ENCODE peak calls at places on chromosome 2, in five cellular contexts. W is psoas muscle, I is kidney, A is IMR-90, D is H1. T is an unnamed sample.

GRCh38 chr2:157312866-157313486 is 12.6 kb downstream of the ERMN start:
- DNase-seq in W (no peak), I (no peak), A (peak; percentile 34), D (no peak), T (no peak)

GRCh38 chr2:128631698-128632490 is 313.2 kb upstream of the HS6ST1 start:
- DNase-seq in W (no peak), I (peak; percentile 41), A (no peak), D (peak; percentile 44), T (peak; percentile 44)

GRCh38 chr2:29012211-29012681 is 31.1 kb downstream of the TOGARAM2 start:
- DNase-seq in W (peak; percentile 89), I (no peak), A (no peak), D (no peak), T (no peak)

GRCh38 chr2:189580267-189580661 is 322 bp downstream of the SLC40A1 start:
- DNase-seq in W (peak; percentile 21), I (peak; percentile 76), A (no peak), D (peak; percentile 53), T (peak; percentile 66)

GRCh38 chr2:43127208-43127940 is 99.0 kb downstream of the ZFP36L2 start:
- DNase-seq in W (peak; percentile 75), I (peak; percentile 88), A (no peak), D (peak; percentile 99), T (peak; percentile 91)

GRCh38 chr2:98806266-98806697 is 75.3 kb upstream of the MGAT4A start:
- DNase-seq in W (peak; percentile 29), I (peak; percentile 92), A (no peak), D (no peak), T (peak; percentile 87)

GRCh38 chr2:177476897-177477296 is 84.3 kb downstream of the AGPS start:
- DNase-seq in W (no peak), I (no peak), A (no peak), D (no peak), T (no peak)

GRCh38 chr2:88261725-88262124 is 91.6 kb downstream of the THNSL2 start:
- DNase-seq in W (no peak), I (no peak), A (no peak), D (no peak), T (no peak)

GRCh38 chr2:72778410-72778809 is 47.4 kb downstream of the EXOC6B start:
- DNase-seq in W (no peak), I (no peak), A (peak; percentile 77), D (no peak), T (no peak)

GRCh38 chr2:23492941-23493340 is 108.0 kb downstream of the KLHL29 start:
- DNase-seq in W (no peak), I (no peak), A (no peak), D (no peak), T (no peak)

GRCh38 chr2:231339318-231339717 is 56.2 kb upstream of the B3GNT7 start:
- DNase-seq in W (no peak), I (no peak), A (no peak), D (no peak), T (no peak)

GRCh38 chr2:65300134-65300771 is 72.6 kb downstream of the ACTR2 start:
- DNase-seq in W (peak; percentile 92), I (peak; percentile 90), A (peak; percentile 76), D (no peak), T (peak; percentile 71)

GRCh38 chr2:113277474-113278072 is 1.1 kb downstream of the PAX8 start:
- DNase-seq in W (no peak), I (peak; percentile 69), A (no peak), D (no peak), T (no peak)

GRCh38 chr2:17649026-17649425 is 104.6 kb downstream of the SMC6 start:
- DNase-seq in W (no peak), I (no peak), A (no peak), D (no peak), T (no peak)

GRCh38 chr2:134148843-134149472 is 104.9 kb upstream of the MGAT5 start:
- DNase-seq in W (no peak), I (no peak), A (no peak), D (no peak), T (no peak)

GRCh38 chr2:11535899-11536344 is 2.1 kb downstream of the GREB1 start:
- DNase-seq in W (no peak), I (no peak), A (no peak), D (peak; percentile 33), T (no peak)

GRCh38 chr2:11534078-11534745 is 367 bp downstream of the GREB1 start:
- DNase-seq in W (no peak), I (no peak), A (no peak), D (no peak), T (no peak)

GRCh38 chr2:11532434-11533055 is 1.3 kb upstream of the GREB1 start:
- DNase-seq in W (no peak), I (no peak), A (peak; percentile 24), D (no peak), T (no peak)

GRCh38 chr2:11533278-11534077 is at the start of gene GREB1:
- DNase-seq in W (no peak), I (no peak), A (no peak), D (no peak), T (no peak)

DNA sequence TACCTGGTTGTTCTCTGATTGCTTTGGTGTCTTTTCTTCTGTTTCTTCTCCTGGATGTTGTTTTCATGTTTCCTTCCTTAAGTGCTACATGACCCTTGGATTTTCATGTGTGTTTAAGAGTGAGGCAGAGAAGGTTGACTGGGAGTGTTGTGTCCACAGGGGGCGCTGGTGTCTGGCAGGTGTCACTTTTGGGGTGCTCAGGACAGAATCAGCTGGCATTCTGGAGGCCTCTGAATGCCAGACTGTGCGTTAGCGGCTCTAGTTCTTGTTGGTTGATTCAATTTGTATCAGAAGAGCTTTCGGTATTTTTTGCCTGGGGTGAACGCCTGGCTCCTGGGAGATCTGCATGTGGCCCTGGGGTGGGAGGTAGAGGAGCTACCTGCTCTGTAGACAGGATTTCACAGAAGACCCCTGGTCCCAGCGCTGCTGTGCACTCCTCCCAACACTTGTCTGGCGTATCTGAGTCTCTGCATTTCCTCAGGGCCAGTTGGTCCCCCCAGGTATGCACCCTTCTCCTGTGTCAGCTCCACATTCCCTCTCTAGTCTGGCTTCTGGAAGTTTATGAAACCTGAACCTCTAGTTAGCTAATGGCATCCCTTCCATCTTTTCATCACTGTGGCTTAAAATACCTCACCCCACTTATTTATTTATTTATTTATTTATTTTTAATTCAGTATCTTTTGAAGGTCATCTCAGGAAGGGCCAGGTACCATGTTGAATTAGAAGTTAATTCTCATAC is 1.1 kb downstream of the GREB1 start:
- DNase-seq in W (no peak), I (no peak), A (no peak), D (peak; percentile 76), T (no peak)
- TF ChIP-seq CTCF in W (peak; percentile 26), I (no peak), A (no peak), D (peak; percentile 80), T (no peak)

GRCh38 chr2:85773692-85774091 is 19.9 kb downstream of the ATOH8 start:
- DNase-seq in W (no peak), I (peak; percentile 33), A (no peak), D (no peak), T (no peak)
- H3K4me1 ChIP-seq in W (peaks cover 95% of the 10 kb centered on the region), I (peaks cover 24% of the 10 kb centered on the region), A (peaks cover 42% of the 10 kb centered on the region), D (no peaks in the 10 kb centered on the region), T (peaks cover 97% of the 10 kb centered on the region)

GRCh38 chr2:105595536-105595935 is 149.2 kb upstream of the NCK2 start:
- DNase-seq in W (no peak), I (no peak), A (no peak), D (no peak), T (no peak)
- TF ChIP-seq CTCF in W (no peak), I (no peak), A (no peak), D (no peak), T (no peak)

DNA sequence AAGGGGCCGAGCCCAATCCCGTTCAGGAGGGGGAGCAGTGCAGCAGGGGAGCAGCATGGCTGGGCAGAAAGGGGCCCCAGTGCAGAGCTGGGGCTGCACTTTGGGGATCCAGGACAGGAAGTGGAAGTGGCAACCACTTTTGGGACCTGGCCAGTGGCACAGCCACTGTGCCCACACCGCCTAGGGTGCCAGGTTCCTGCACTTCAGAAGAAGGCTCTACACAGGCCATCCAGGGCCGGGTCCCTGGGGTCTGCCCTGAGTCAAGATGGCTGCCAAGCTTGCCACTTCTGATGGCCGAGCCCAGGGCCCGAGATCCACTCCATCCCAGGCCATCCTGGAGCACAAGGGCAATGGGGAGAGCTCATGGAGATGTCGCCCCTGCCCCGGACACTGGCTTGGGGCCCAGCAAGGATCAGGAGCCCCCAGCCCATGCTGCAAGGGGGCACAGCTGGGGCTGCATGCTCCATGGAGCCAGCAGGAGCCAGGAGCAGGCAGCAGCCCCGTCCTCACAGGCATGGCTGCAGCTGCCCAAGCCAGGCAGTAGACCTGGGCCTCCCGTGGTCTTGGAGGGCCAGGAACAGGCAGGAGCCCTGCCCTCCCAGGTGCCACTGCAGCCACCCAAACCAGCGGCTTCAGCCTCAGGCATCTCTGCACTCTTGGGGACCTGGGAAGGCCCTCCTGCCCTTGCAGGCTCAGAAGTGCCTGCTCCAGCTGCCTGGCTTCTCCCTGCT is 35.0 kb upstream of the ID2 start:
- DNase-seq in W (no peak), I (peak; percentile 49), A (no peak), D (no peak), T (peak; percentile 55)
- H3K4me1 ChIP-seq in W (no peaks in the 10 kb centered on the region), I (no peaks in the 10 kb centered on the region), A (no peaks in the 10 kb centered on the region), D (peaks cover 3% of the 10 kb centered on the region), T (peaks cover 9% of the 10 kb centered on the region)

DNA sequence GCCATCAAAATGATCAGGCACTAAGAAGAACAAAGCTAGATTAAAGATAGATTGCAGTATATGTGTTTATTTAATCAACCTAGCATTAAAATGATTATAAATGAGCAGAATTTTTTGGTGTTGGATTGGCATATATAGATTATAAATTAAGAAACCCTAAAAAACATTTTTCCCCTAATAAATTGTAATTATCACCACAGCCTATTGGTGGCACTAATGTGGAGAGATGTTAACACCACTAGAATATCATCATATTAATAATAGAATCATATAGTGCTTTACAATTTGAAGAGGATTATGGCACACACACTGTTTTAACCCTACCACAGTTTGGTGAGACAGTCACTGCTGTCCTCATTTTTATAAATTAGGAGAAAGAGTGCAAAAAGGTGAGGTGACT is 112.4 kb upstream of the RND3 start:
- DNase-seq in W (no peak), I (no peak), A (no peak), D (no peak), T (no peak)
- TF ChIP-seq CTCF in W (no peak), I (no peak), A (no peak), D (no peak), T (peak; percentile 25)